ENCODE peak calls at places on chromosomes 4 and X, in five cellular contexts. G is OCI-LY7; H is WERI-Rb-1; K is PC-9; E is CD8-positive, alpha-beta memory T cell. B is an unnamed sample.

GRCh38 chrX:53695901-53696300 is 9.4 kb upstream of the HUWE1 start:
- DNase-seq in G (no peak), H (no peak), K (no peak), E (no peak), B (no peak)

GRCh38 chr4:145530662-145531061 is 49.0 kb downstream of the SMAD1 start:
- DNase-seq in G (peak; percentile 29), H (no peak), K (no peak), E (no peak), B (no peak)

GRCh38 chr4:88737304-88738015 is 39.8 kb upstream of the NAP1L5 start:
- DNase-seq in G (no peak), H (peak; percentile 34), K (no peak), E (peak; percentile 48), B (peak; percentile 20)

GRCh38 chr4:98686847-98687246 is 28.4 kb upstream of the TSPAN5 start:
- DNase-seq in G (no peak), H (peak; percentile 39), K (no peak), E (no peak), B (no peak)

GRCh38 chrX:151899622-151900021 is 13.1 kb upstream of the MAGEA4 start:
- DNase-seq in G (no peak), H (no peak), K (no peak), E (no peak), B (no peak)

GRCh38 chr4:151624606-151625565 is 135.9 kb downstream of the GATB start:
- DNase-seq in G (no peak), H (no peak), K (no peak), E (no peak), B (no peak)

GRCh38 chrX:107451754-107452153 is 2.3 kb downstream of the FRMPD3 start:
- DNase-seq in G (peak; percentile 64), H (no peak), K (no peak), E (no peak), B (no peak)

GRCh38 chr4:186727977-186728519 is 4.4 kb upstream of the FAT1 start:
- DNase-seq in G (no peak), H (no peak), K (peak; percentile 20), E (no peak), B (no peak)

GRCh38 chr4:98996056-98996941 is 778 bp downstream of the METAP1 start:
- DNase-seq in G (peak; percentile 44), H (peak; percentile 21), K (peak; percentile 17), E (no peak), B (peak; percentile 24)

GRCh38 chr4:172726001-172726423 is 442.6 kb upstream of the GALNT7 start:
- DNase-seq in G (no peak), H (no peak), K (no peak), E (no peak), B (peak; percentile 60)

GRCh38 chr4:183139058-183139740 is 40.1 kb downstream of the WWC2 start:
- DNase-seq in G (no peak), H (no peak), K (no peak), E (no peak), B (no peak)

GRCh38 chr4:183139972-183140570 is 41.0 kb downstream of the WWC2 start:
- DNase-seq in G (no peak), H (no peak), K (no peak), E (no peak), B (no peak)

GRCh38 chr4:183142566-183143545 is 43.8 kb downstream of the WWC2 start:
- DNase-seq in G (no peak), H (no peak), K (peak; percentile 56), E (no peak), B (peak; percentile 17)

GRCh38 chr4:183141997-183142396 is 42.9 kb downstream of the WWC2 start:
- DNase-seq in G (no peak), H (no peak), K (no peak), E (no peak), B (no peak)

DNA sequence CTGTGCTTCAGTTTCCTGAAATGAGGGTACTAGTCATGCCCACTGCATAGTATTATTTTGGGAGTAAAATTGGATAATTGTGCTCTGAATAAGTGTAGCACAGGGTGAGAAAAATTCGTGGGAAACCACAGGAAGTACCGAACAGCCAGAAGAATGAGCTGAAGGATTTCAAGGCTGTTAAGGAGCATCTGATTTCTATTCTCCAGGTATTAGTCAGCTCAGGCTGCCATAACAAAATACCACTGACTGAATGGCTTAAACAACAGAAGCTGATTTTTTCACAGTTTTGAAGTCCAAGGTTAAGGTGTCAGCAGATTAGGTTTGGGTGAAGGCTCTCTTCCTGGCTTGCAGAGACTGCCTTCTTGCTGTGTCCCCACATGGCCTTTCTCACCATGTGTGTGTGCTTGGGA is 41.9 kb downstream of the WWC2 start:
- DNase-seq in G (no peak), H (no peak), K (no peak), E (no peak), B (no peak)
- H3K27ac ChIP-seq in G (no peak overlapping the region), H (no peak overlapping the region), K (no peak overlapping the region), E (no peak overlapping the region), B (no peak overlapping the region)

DNA sequence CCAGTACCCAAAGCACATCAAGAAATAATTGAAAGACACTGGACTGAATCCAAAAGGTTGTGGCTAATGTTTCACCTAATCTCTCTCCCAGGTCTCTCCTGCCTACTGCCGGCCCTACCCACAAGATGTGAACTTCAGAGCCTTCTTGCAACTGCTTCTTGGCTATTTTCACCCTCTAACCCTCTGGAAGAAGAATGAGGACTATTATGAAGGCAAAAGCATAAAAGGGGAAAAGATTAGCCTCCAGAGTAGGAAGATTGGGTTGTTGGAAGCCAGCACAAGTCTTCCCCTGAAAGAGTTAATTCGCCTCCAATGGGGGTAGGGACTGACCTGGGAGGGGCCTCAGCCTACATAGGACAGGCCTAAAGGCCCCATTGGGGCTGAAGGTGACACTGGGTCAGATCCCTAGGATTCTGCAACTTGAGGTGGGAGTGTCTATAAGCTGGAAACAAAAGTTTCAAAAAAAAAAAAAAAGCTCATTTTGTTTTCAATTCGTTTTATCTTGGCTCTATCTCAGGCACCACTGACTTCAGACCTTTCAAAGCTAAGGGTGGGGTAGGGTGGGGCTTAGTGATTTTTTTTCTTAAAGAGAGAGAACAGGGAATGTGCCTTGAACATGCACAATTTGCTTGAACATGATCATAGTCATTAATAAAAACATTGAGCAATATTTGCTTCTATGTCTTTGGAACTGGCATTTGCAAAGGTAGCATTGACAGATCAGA is 278.6 kb upstream of the KLF3 start:
- DNase-seq in G (no peak), H (no peak), K (no peak), E (no peak), B (no peak)
- H3K27ac ChIP-seq in G (no peak overlapping the region), H (no peak overlapping the region), K (no peak overlapping the region), E (no peak overlapping the region), B (peak overlapping the region; percentile 76)

DNA sequence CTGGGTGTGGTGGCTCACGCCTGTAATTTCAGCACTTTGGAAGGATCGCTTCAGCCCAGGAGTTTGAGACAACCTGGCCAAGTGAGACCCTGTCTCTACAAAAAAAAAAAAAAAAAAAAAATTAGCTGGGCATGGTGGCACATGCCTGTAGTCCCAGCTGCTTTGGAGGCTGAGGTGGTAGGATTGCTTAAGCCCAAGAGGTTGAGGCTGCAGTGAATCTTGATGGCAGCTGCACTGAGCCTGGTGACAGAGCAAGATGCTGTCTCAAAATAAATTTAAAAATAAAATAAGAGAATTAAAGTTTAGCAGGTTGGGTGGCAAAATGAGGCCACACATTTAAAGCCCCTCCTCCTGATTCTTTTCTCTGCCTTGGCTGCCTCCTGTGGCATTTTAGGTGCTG is 47.1 kb downstream of the HTT start:
- DNase-seq in G (no peak), H (no peak), K (no peak), E (no peak), B (no peak)
- H3K27ac ChIP-seq in G (no peak overlapping the region), H (no peak overlapping the region), K (no peak overlapping the region), E (no peak overlapping the region), B (peak overlapping the region; percentile 76)

GRCh38 chr4:16603178-16603577 is 295.3 kb downstream of the LDB2 start:
- DNase-seq in G (no peak), H (no peak), K (no peak), E (no peak), B (no peak)

GRCh38 chr4:16596267-16596666 is 302.2 kb downstream of the LDB2 start:
- DNase-seq in G (no peak), H (no peak), K (no peak), E (no peak), B (no peak)

GRCh38 chr4:16597829-16598228 is 300.6 kb downstream of the LDB2 start:
- DNase-seq in G (no peak), H (no peak), K (no peak), E (no peak), B (no peak)

DNA sequence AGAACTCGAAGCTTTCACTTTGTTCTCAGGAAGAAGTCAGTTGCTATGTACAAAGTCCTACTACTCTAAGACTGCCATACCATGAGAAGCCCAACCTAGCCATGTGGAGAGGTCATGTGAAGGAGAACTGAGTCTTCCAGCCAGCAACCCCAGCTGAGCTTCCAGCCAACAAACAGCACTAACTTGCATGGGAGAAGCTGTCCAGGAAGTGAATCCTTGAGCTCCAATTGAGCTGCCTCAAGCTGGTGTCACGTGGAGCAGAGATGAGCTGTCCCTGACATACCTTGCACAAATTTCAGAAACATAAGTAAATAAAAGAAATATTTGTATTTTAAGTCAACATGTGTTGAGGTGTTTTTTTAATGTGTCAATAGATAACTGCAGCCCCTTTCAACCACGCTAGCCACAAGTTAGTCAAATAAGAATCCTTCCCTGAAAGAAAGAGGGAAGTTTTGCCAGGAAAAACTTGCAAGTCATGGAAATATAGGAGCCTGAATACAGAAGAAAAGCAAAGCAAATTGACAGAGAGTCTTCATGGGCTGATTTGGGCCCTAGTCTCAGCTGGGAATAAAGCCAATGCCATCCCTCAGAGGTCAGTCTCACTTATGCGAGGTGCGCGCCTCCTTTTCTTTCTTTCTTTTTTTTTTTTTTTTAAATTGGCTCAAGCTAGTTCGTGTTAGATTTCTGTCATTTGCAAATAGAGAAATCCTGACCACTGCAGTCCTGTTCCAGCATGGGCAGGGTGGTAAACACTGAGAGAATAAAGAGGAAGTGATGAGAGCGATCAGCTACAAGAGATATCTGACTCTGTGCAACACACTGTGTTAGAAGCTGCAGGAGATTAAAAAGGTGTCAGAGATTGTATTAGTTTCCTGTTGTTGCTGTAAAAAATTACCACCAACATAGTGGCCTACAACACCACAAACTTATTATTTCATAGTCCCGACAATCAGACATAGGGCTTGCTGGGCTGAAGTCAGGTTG is 299.9 kb downstream of the LDB2 start:
- DNase-seq in G (no peak), H (no peak), K (no peak), E (no peak), B (no peak)
- H3K27ac ChIP-seq in G (no peak overlapping the region), H (no peak overlapping the region), K (no peak overlapping the region), E (no peak overlapping the region), B (no peak overlapping the region)

DNA sequence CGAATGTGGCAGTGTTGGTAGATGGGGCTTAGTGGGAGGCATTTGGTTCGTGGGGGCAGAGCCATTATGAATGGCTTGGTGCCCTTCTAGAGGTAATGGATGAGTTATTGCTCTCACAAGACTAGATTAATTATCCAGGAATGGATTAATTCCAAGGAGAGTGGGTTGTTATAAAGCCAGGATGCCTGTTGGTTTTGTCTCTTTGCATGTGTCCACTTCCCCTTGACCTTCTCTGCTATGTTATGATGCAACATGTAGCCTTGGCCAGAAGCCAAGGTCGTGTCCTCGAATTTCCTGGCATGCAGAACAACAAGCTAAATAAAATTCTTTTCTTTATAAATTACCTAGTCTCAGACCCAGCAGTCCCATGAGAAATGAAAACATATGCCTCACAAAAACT is 111.2 kb upstream of the PLS3 start:
- DNase-seq in G (no peak), H (no peak), K (peak; percentile 45), E (no peak), B (no peak)
- H3K27ac ChIP-seq in G (no peak overlapping the region), H (no peak overlapping the region), K (no peak overlapping the region), E (no peak overlapping the region), B (no peak overlapping the region)

B was measured in transverse colon.